ENCODE peak calls at places on chromosomes 12 and 14, in ten cellular contexts. Q, R, K, X, A, H, U, N, B and J are unnamed samples.
A peak's percentile ranks its signal among the peaks of the same experiment; 100 is the strongest.

GRCh38 chr12:16573652-16574077 is 32.3 kb downstream of the LMO3 start:
- DNase-seq in Q (no peak), R (no peak), K (peak; percentile 32), X (peak; percentile 20), A (peak; percentile 96), H (peak; percentile 93), U (no peak), N (no peak), B (no peak), J (no peak)

GRCh38 chr12:68617160-68617926 is 6.6 kb downstream of the RAP1B start:
- DNase-seq in Q (peak; percentile 41), R (no peak), K (peak; percentile 74), X (no peak), A (peak; percentile 71), H (peak; percentile 63), U (no peak), N (no peak), B (no peak), J (no peak)

GRCh38 chr12:104490221-104490620 is 33.5 kb downstream of the CHST11 start:
- DNase-seq in Q (no peak), R (no peak), K (no peak), X (no peak), A (peak; percentile 18), H (no peak), U (no peak), N (no peak), B (no peak), J (no peak)

GRCh38 chr12:92434607-92435025 is 268.2 kb upstream of the PLEKHG7 start:
- DNase-seq in Q (no peak), R (no peak), K (no peak), X (no peak), A (no peak), H (no peak), U (no peak), N (no peak), B (no peak), J (no peak)

GRCh38 chr14:101215936-101216335 is 312.4 kb upstream of the RTL1 start:
- DNase-seq in Q (no peak), R (no peak), K (no peak), X (no peak), A (no peak), H (no peak), U (no peak), N (no peak), B (no peak), J (no peak)

GRCh38 chr14:93044601-93045000 is 71.1 kb downstream of the ITPK1 start:
- DNase-seq in Q (no peak), R (no peak), K (no peak), X (no peak), A (no peak), H (no peak), U (no peak), N (no peak), B (no peak), J (no peak)

GRCh38 chr14:35480119-35480769 is 53.7 kb upstream of the INSM2 start:
- DNase-seq in Q (peak; percentile 21), R (no peak), K (peak; percentile 3), X (no peak), A (peak; percentile 22), H (peak; percentile 7), U (no peak), N (no peak), B (no peak), J (no peak)

GRCh38 chr12:106223485-106224391 is 24.1 kb downstream of the CKAP4 start:
- DNase-seq in Q (peak; percentile 61), R (peak; percentile 54), K (peak; percentile 54), X (peak; percentile 80), A (peak; percentile 47), H (peak; percentile 75), U (no peak), N (peak; percentile 78), B (peak; percentile 73), J (peak; percentile 49)

GRCh38 chr12:77893918-77894317 is 63.2 kb downstream of the NAV3 start:
- DNase-seq in Q (no peak), R (no peak), K (peak; percentile 2), X (no peak), A (peak; percentile 33), H (peak; percentile 34), U (no peak), N (peak; percentile 87), B (no peak), J (no peak)

GRCh38 chr12:107474639-107475539 is 210.7 kb upstream of the PWP1 start:
- DNase-seq in Q (no peak), R (no peak), K (peak; percentile 15), X (no peak), A (peak; percentile 48), H (no peak), U (no peak), N (no peak), B (no peak), J (no peak)

GRCh38 chr14:67602071-67602470 is 2.0 kb upstream of the PIGH start:
- DNase-seq in Q (no peak), R (no peak), K (no peak), X (no peak), A (no peak), H (no peak), U (no peak), N (no peak), B (no peak), J (no peak)

GRCh38 chr12:1995205-1995896 is 8.9 kb downstream of the DCP1B start:
- DNase-seq in Q (no peak), R (no peak), K (no peak), X (no peak), A (no peak), H (no peak), U (no peak), N (no peak), B (no peak), J (no peak)

DNA sequence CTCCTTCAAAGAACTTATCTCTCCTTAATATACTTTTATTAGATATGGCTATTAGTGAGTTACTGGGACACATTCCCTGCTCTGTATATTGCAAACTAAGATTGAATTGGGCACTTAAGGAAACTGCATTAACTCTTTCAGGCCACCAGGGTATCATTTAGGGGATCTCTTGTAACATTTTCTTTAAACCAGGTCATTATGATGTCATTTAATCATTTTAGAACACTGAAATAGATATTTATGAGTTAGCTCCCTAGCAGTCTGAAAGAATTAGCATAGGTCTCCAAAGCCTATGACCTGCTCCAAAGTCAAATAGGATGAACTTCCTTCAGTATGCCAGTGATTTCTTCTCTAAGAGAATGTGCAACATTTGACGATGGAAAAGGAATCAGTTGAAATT is 506.9 kb downstream of the FOXG1 start:
- DNase-seq in Q (no peak), R (no peak), K (no peak), X (no peak), A (no peak), H (no peak), U (no peak), N (no peak), B (no peak), J (no peak)
- TF ChIP-seq CTCF in Q (peak; percentile 55), R (no peak), K (no peak), X (peak; percentile 14), A (no peak), H (no peak), U (no peak), N (no peak), B (no peak), J (no peak)

GRCh38 chr12:113463746-113464743 is 7.6 kb downstream of the LHX5 start:
- DNase-seq in Q (no peak), R (no peak), K (no peak), X (no peak), A (no peak), H (no peak), U (peak; percentile 74), N (no peak), B (no peak), J (no peak)

GRCh38 chr12:113462117-113462774 is 9.4 kb downstream of the LHX5 start:
- DNase-seq in Q (peak; percentile 65), R (peak; percentile 64), K (peak; percentile 68), X (peak; percentile 87), A (peak; percentile 49), H (peak; percentile 83), U (peak; percentile 88), N (peak; percentile 78), B (peak; percentile 71), J (peak; percentile 66)

GRCh38 chr12:113461666-113462065 is 10.0 kb downstream of the LHX5 start:
- DNase-seq in Q (peak; percentile 26), R (no peak), K (no peak), X (no peak), A (peak; percentile 21), H (peak; percentile 36), U (no peak), N (no peak), B (no peak), J (no peak)

GRCh38 chr12:113464852-113465719 is 6.6 kb downstream of the LHX5 start:
- DNase-seq in Q (no peak), R (no peak), K (no peak), X (no peak), A (no peak), H (no peak), U (peak; percentile 78), N (no peak), B (no peak), J (no peak)

GRCh38 chr12:113462880-113463745 is 8.6 kb downstream of the LHX5 start:
- DNase-seq in Q (no peak), R (no peak), K (no peak), X (no peak), A (no peak), H (no peak), U (peak; percentile 82), N (no peak), B (no peak), J (no peak)
- TF ChIP-seq CTCF in Q (no peak), R (no peak), K (no peak), X (no peak), A (no peak), H (no peak), U (no peak), N (no peak), B (no peak), J (no peak)

GRCh38 chr14:62216121-62216520 is 453.9 kb downstream of the SNAPC1 start:
- DNase-seq in Q (no peak), R (no peak), K (no peak), X (peak; percentile 2), A (no peak), H (no peak), U (no peak), N (no peak), B (no peak), J (no peak)
- TF ChIP-seq CTCF in Q (no peak), R (no peak), K (no peak), X (no peak), A (no peak), H (no peak), U (no peak), N (no peak), B (no peak), J (no peak)

DNA sequence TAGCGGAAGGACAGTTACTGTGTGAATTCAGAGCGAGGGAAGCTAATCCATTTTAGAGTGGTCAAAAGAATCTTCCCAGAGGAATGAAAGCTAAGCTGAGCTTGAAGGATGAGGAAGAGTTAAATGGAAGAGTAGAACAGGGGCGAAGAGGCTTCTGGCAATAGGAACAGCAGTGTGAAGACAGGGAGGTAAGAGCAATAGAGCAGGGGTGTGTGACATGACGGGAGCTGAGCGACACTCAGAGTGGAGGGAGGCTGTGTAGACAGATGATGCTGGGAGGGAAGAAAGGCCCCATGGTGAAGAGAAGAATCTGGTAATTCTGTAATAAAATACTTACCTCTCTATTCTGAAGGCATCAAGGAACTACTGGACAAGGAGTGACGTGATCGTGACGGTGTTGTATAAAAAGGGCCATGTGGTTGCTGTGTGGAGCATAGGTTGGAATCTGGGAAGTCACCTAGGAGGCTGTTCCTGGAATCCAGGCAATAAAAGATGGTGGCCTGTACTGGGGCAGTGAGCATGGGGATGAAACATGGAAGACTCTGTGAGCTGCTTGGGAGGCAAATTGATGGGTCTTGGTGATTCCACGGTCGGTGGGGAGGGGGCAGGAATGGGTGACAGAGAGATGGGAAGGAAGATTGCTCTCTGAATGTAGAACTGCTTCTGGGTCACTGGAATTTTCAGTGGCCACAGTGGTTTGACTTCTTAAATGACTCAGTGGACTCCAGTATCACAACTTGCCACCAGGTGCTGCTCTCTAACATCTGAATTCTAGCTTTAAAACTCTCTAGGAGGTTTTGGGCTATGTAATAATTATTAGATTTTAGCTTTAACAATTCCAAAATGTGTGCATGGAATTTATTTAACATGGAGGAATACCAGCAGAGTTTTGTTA is 164.1 kb downstream of the ATP23 start:
- DNase-seq in Q (peak; percentile 3), R (no peak), K (peak; percentile 7), X (no peak), A (peak; percentile 16), H (peak; percentile 32), U (no peak), N (no peak), B (no peak), J (no peak)
- TF ChIP-seq CTCF in Q (peak; percentile 66), R (no peak), K (no peak), X (peak; percentile 29), A (peak; percentile 26), H (peak; percentile 51), U (no peak), N (no peak), B (no peak), J (no peak)